ENCODE peak calls at places on chromosomes 6 and 20, in eight cellular contexts. One of them, this sample, is unnamed.

GRCh38 chr6:31966997-31967925 is 4.7 kb downstream of the DXO start:
- DNase-seq in choroid plexus epithelial cell: no peak
- DNase-seq in kidney: no peak
- DNase-seq in MM.1S: no peak
- DNase-seq in AG04450: no peak
- DNase-seq in ovary: no peak
- DNase-seq in mesendoderm: no peak
- DNase-seq in BE2C: no peak
- DNase-seq in this sample: no peak

GRCh38 chr6:34610819-34611477 is 54.8 kb upstream of the SPDEF start:
- DNase-seq in mesendoderm: no peak
- DNase-seq in ovary: no peak
- DNase-seq in BE2C: no peak
- DNase-seq in MM.1S: no peak
- DNase-seq in AG04450: peak
- DNase-seq in kidney: no peak
- DNase-seq in choroid plexus epithelial cell: peak
- DNase-seq in this sample: peak

GRCh38 chr6:140434761-140435160 is 1060.3 kb upstream of the CITED2 start:
- DNase-seq in BE2C: no peak
- DNase-seq in kidney: no peak
- DNase-seq in mesendoderm: no peak
- DNase-seq in AG04450: no peak
- DNase-seq in ovary: no peak
- DNase-seq in choroid plexus epithelial cell: peak
- DNase-seq in MM.1S: no peak
- DNase-seq in this sample: no peak

GRCh38 chr6:128882991-128883571 is at the start of gene LAMA2:
- DNase-seq in mesendoderm: peak
- DNase-seq in AG04450: peak
- DNase-seq in choroid plexus epithelial cell: peak
- DNase-seq in BE2C: peak
- DNase-seq in MM.1S: no peak
- DNase-seq in kidney: peak
- DNase-seq in ovary: peak
- DNase-seq in this sample: peak

GRCh38 chr6:112877134-112878100 is 530.3 kb downstream of the RFPL4B start:
- DNase-seq in AG04450: peak
- DNase-seq in MM.1S: no peak
- DNase-seq in choroid plexus epithelial cell: peak
- DNase-seq in kidney: no peak
- DNase-seq in BE2C: no peak
- DNase-seq in mesendoderm: peak
- DNase-seq in ovary: no peak
- DNase-seq in this sample: peak

GRCh38 chr6:113879186-113880096 is 22.3 kb downstream of the MARCKS start:
- DNase-seq in mesendoderm: peak
- DNase-seq in kidney: no peak
- DNase-seq in BE2C: peak
- DNase-seq in MM.1S: peak
- DNase-seq in choroid plexus epithelial cell: peak
- DNase-seq in ovary: no peak
- DNase-seq in AG04450: no peak
- DNase-seq in this sample: peak

GRCh38 chr6:20400476-20401402 is 940 bp upstream of the E2F3 start:
- DNase-seq in AG04450: no peak
- DNase-seq in mesendoderm: peak
- DNase-seq in ovary: peak
- DNase-seq in kidney: peak
- DNase-seq in choroid plexus epithelial cell: peak
- DNase-seq in BE2C: peak
- DNase-seq in MM.1S: peak
- DNase-seq in this sample: peak

GRCh38 chr6:75207211-75207984 is 1.5 kb upstream of the COL12A1 start:
- DNase-seq in BE2C: no peak
- DNase-seq in ovary: peak
- DNase-seq in mesendoderm: peak
- DNase-seq in choroid plexus epithelial cell: no peak
- DNase-seq in kidney: peak
- DNase-seq in MM.1S: no peak
- DNase-seq in AG04450: no peak
- DNase-seq in this sample: peak

GRCh38 chr20:11337361-11338130 is 580.1 kb upstream of the BTBD3 start:
- DNase-seq in BE2C: no peak
- DNase-seq in mesendoderm: peak
- DNase-seq in MM.1S: no peak
- DNase-seq in choroid plexus epithelial cell: peak
- DNase-seq in kidney: no peak
- DNase-seq in AG04450: no peak
- DNase-seq in ovary: no peak
- DNase-seq in this sample: no peak

GRCh38 chr6:139587469-139587868 is 213.0 kb upstream of the CITED2 start:
- DNase-seq in kidney: no peak
- DNase-seq in choroid plexus epithelial cell: peak
- DNase-seq in mesendoderm: peak
- DNase-seq in ovary: no peak
- DNase-seq in AG04450: peak
- DNase-seq in BE2C: no peak
- DNase-seq in MM.1S: no peak
- DNase-seq in this sample: peak

GRCh38 chr6:133502451-133503259 is 261.5 kb downstream of the EYA4 start:
- DNase-seq in choroid plexus epithelial cell: peak
- DNase-seq in kidney: no peak
- DNase-seq in BE2C: no peak
- DNase-seq in ovary: peak
- DNase-seq in mesendoderm: peak
- DNase-seq in AG04450: peak
- DNase-seq in MM.1S: no peak
- DNase-seq in this sample: peak

GRCh38 chr6:161618816-161619454 is 345.1 kb upstream of the AGPAT4 start:
- DNase-seq in choroid plexus epithelial cell: peak
- DNase-seq in ovary: no peak
- DNase-seq in BE2C: peak
- DNase-seq in MM.1S: peak
- DNase-seq in mesendoderm: peak
- DNase-seq in kidney: no peak
- DNase-seq in AG04450: no peak
- DNase-seq in this sample: peak

GRCh38 chr20:22688485-22688884 is 104.1 kb upstream of the FOXA2 start:
- DNase-seq in kidney: no peak
- DNase-seq in choroid plexus epithelial cell: peak
- DNase-seq in ovary: no peak
- DNase-seq in mesendoderm: no peak
- DNase-seq in BE2C: no peak
- DNase-seq in AG04450: no peak
- DNase-seq in MM.1S: no peak
- DNase-seq in this sample: no peak

GRCh38 chr20:60913298-60913697 is 338.8 kb upstream of the CDH4 start:
- DNase-seq in ovary: no peak
- DNase-seq in MM.1S: no peak
- DNase-seq in choroid plexus epithelial cell: no peak
- DNase-seq in mesendoderm: no peak
- DNase-seq in kidney: no peak
- DNase-seq in AG04450: no peak
- DNase-seq in BE2C: no peak
- DNase-seq in this sample: no peak

GRCh38 chr6:1527098-1527497 is 82.6 kb upstream of the FOXC1 start:
- DNase-seq in AG04450: peak
- DNase-seq in BE2C: no peak
- DNase-seq in mesendoderm: peak
- DNase-seq in ovary: peak
- DNase-seq in kidney: peak
- DNase-seq in MM.1S: peak
- DNase-seq in choroid plexus epithelial cell: peak
- DNase-seq in this sample: peak

GRCh38 chr20:6686171-6686570 is 81.3 kb upstream of the BMP2 start:
- DNase-seq in kidney: no peak
- DNase-seq in mesendoderm: no peak
- DNase-seq in AG04450: no peak
- DNase-seq in BE2C: no peak
- DNase-seq in choroid plexus epithelial cell: no peak
- DNase-seq in MM.1S: no peak
- DNase-seq in ovary: no peak
- DNase-seq in this sample: no peak

GRCh38 chr6:43623880-43624785 is 4.9 kb downstream of the GTPBP2 start:
- DNase-seq in mesendoderm: no peak
- DNase-seq in kidney: no peak
- DNase-seq in choroid plexus epithelial cell: no peak
- DNase-seq in BE2C: no peak
- DNase-seq in MM.1S: no peak
- DNase-seq in ovary: peak
- DNase-seq in AG04450: no peak
- DNase-seq in this sample: no peak

GRCh38 chr6:88380618-88381288 is 214.6 kb upstream of the CNR1 start:
- DNase-seq in choroid plexus epithelial cell: peak
- DNase-seq in mesendoderm: no peak
- DNase-seq in BE2C: no peak
- DNase-seq in kidney: peak
- DNase-seq in MM.1S: no peak
- DNase-seq in ovary: no peak
- DNase-seq in AG04450: no peak
- DNase-seq in this sample: peak

GRCh38 chr20:44198872-44199271 is 11.7 kb downstream of the OSER1 start:
- DNase-seq in ovary: no peak
- DNase-seq in kidney: no peak
- DNase-seq in BE2C: no peak
- DNase-seq in choroid plexus epithelial cell: no peak
- DNase-seq in AG04450: no peak
- DNase-seq in MM.1S: no peak
- DNase-seq in mesendoderm: no peak
- DNase-seq in this sample: no peak

DNA sequence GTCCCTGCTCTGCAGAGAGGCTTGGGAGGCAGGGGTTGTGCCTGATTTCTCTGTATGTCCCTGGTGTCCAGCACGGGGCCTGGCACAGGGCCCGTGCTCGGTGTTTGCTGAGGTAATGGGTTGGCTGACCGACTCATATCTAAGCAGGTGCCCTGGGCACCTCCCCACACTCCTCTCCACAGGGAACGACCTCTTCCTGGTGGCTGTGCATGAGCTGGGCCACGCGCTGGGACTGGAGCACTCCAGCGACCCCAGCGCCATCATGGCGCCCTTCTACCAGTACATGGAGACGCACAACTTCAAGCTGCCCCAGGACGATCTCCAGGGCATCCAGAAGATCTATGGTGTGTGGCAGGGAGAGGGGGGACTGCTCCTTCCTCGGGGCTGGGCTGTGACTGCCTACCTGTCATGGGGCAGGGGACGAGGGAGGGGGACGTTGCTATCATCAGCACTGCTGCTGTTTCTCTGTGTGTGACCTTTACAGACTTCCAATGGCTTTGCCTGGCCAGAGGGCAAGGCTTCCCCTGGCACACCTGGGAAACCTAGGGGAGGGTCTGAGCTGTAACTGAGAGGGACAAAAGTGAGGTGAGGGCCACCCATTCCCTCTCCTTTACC is 14.2 kb downstream of the MMP24OS start:
- DNase-seq in BE2C: no peak
- DNase-seq in choroid plexus epithelial cell: no peak
- DNase-seq in kidney: peak
- DNase-seq in mesendoderm: no peak
- DNase-seq in ovary: no peak
- DNase-seq in AG04450: no peak
- DNase-seq in MM.1S: no peak
- DNase-seq in this sample: no peak
- H3K4me3 ChIP-seq in BE2C: no peak
- H3K4me3 ChIP-seq in choroid plexus epithelial cell: no peak
- H3K4me3 ChIP-seq in kidney: peak
- H3K4me3 ChIP-seq in mesendoderm: no peak
- H3K4me3 ChIP-seq in ovary: no peak
- H3K4me3 ChIP-seq in AG04450: no peak
- H3K4me3 ChIP-seq in MM.1S: no peak
- H3K4me3 ChIP-seq in this sample: no peak

DNA sequence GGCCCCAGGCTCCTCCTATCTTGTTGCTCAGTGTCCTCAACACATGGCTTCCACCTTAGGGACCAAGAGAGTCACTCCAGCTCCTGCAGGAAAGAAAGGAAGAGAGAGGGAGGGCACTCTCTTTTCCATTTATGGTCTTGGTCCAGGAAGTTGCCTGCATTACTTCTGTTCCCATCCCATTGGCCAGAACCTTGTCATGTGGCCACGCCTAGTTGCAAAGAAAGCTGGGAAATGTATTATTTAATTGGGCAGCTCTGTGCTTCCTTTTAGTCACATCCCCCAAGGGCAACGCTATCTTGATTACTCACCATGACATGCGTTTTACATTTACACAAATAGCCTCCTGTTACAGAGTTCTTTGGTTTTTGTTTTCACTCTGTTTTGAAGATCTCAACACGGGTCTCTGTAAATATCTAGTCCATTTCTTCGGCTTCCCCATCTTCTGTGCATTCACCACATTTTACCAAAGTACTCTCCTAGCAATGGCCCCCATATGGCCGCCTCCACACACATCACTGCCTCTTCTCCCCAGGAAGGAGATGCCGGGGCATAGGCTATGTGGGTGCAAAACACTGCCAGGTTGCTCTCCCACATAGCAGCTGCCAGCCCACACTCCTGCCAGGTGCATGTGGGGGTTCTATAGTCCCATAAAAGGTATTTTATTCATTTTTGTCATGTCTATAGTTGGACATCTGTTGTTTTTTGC is 35.7 kb upstream of the ZMYND8 start:
- DNase-seq in AG04450: peak
- DNase-seq in MM.1S: peak
- DNase-seq in ovary: no peak
- DNase-seq in choroid plexus epithelial cell: peak
- DNase-seq in kidney: no peak
- DNase-seq in mesendoderm: peak
- DNase-seq in BE2C: peak
- DNase-seq in this sample: peak
- H3K4me3 ChIP-seq in AG04450: no peak
- H3K4me3 ChIP-seq in MM.1S: peak
- H3K4me3 ChIP-seq in ovary: no peak
- H3K4me3 ChIP-seq in choroid plexus epithelial cell: no peak
- H3K4me3 ChIP-seq in kidney: no peak
- H3K4me3 ChIP-seq in mesendoderm: no peak
- H3K4me3 ChIP-seq in BE2C: no peak
- H3K4me3 ChIP-seq in this sample: no peak

DNA sequence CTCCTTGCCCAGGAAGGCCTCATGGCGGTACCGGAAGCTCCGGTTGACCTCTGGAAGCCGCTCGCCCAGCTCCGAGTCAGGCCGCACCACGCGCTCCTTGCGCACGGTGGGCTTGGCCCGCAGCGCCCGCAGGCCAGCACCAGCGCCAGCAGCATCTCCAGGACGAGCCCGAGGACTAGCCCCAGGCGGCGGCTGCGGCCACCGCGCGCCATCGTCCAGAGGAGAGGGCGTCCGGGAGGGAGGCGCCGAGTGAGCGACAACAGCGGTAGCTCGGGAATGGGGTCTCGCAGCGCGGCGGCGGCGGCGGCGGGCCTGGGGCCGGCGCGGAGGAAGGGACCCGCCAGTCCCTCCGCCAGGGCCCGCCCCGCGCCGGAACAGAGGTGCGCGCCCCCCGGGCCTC is 27.6 kb upstream of the CGA start:
- DNase-seq in choroid plexus epithelial cell: no peak
- DNase-seq in mesendoderm: no peak
- DNase-seq in MM.1S: no peak
- DNase-seq in BE2C: no peak
- DNase-seq in AG04450: no peak
- DNase-seq in ovary: no peak
- DNase-seq in kidney: no peak
- DNase-seq in this sample: no peak
- H3K4me3 ChIP-seq in choroid plexus epithelial cell: peak
- H3K4me3 ChIP-seq in mesendoderm: no peak
- H3K4me3 ChIP-seq in MM.1S: no peak
- H3K4me3 ChIP-seq in BE2C: no peak
- H3K4me3 ChIP-seq in AG04450: no peak
- H3K4me3 ChIP-seq in ovary: no peak
- H3K4me3 ChIP-seq in kidney: no peak
- H3K4me3 ChIP-seq in this sample: no peak

GRCh38 chr6:39812853-39813533 is 20.8 kb downstream of the DAAM2 start:
- DNase-seq in kidney: no peak
- DNase-seq in choroid plexus epithelial cell: peak
- DNase-seq in ovary: no peak
- DNase-seq in AG04450: no peak
- DNase-seq in mesendoderm: peak
- DNase-seq in BE2C: no peak
- DNase-seq in MM.1S: peak
- DNase-seq in this sample: peak
- H3K4me3 ChIP-seq in kidney: no peak
- H3K4me3 ChIP-seq in choroid plexus epithelial cell: no peak
- H3K4me3 ChIP-seq in ovary: no peak
- H3K4me3 ChIP-seq in AG04450: no peak
- H3K4me3 ChIP-seq in mesendoderm: no peak
- H3K4me3 ChIP-seq in BE2C: no peak
- H3K4me3 ChIP-seq in MM.1S: no peak
- H3K4me3 ChIP-seq in this sample: no peak

This sample was measured in fibroblast of pulmonary artery.